ENCODE peak calls at places on chromosomes 4 and X, in four cellular contexts. R is tibial nerve, M is lower lobe of right lung, U is tibial artery. C is an unnamed sample.
A peak's percentile ranks its signal among the peaks of the same experiment; 100 is the strongest.

GRCh38 chr4:173217727-173218126 is 49.1 kb downstream of the GALNT7 start:
- DNase-seq in R (no peak), M (no peak), U (no peak), C (no peak)

GRCh38 chr4:53688186-53688790 is 97.0 kb upstream of the LNX1 start:
- DNase-seq in R (no peak), M (no peak), U (no peak), C (no peak)

GRCh38 chrX:129741880-129742758 is 3.3 kb downstream of the XPNPEP2 start:
- DNase-seq in R (no peak), M (no peak), U (no peak), C (no peak)

GRCh38 chr4:20960291-20960690 is 260.0 kb downstream of the PACRGL start:
- DNase-seq in R (no peak), M (no peak), U (no peak), C (no peak)

GRCh38 chr4:118173956-118174355 is 139.7 kb downstream of the NDST3 start:
- DNase-seq in R (no peak), M (no peak), U (no peak), C (no peak)

GRCh38 chr4:76752911-76753494 is 144.9 kb downstream of the SOWAHB start:
- DNase-seq in R (no peak), M (no peak), U (peak; percentile 72), C (no peak)

GRCh38 chrX:73577368-73577767 is 14.4 kb downstream of the CHIC1 start:
- DNase-seq in R (no peak), M (no peak), U (no peak), C (no peak)

GRCh38 chr4:112766422-112766821 is 129.5 kb downstream of the LARP7 start:
- DNase-seq in R (peak; percentile 63), M (no peak), U (no peak), C (no peak)

GRCh38 chr4:119682080-119682479 is 53.5 kb upstream of the PDE5A start:
- DNase-seq in R (no peak), M (no peak), U (no peak), C (no peak)

GRCh38 chr4:28774344-28774743 is 1913.7 kb downstream of the STIM2 start:
- DNase-seq in R (no peak), M (no peak), U (no peak), C (no peak)

GRCh38 chr4:165204462-165204830 is 2.9 kb upstream of the KLHL2 start:
- DNase-seq in R (no peak), M (no peak), U (no peak), C (no peak)

GRCh38 chr4:139465922-139466321 is 12.0 kb downstream of the RAB33B start:
- DNase-seq in R (no peak), M (no peak), U (no peak), C (no peak)

GRCh38 chr4:158459085-158459820 is 62.4 kb upstream of the RXFP1 start:
- DNase-seq in R (no peak), M (no peak), U (no peak), C (no peak)

GRCh38 chr4:55318135-55318534 is 27.9 kb upstream of the SRD5A3 start:
- DNase-seq in R (peak; percentile 17), M (no peak), U (no peak), C (no peak)

GRCh38 chrX:71128915-71129765 is 10.7 kb downstream of the MED12 start:
- DNase-seq in R (peak; percentile 68), M (peak; percentile 76), U (peak; percentile 73), C (peak; percentile 41)

GRCh38 chr4:41859106-41859505 is 76.1 kb upstream of the TMEM33 start:
- DNase-seq in R (no peak), M (no peak), U (no peak), C (no peak)

GRCh38 chr4:150579591-150580234 is 2.2 kb upstream of the MAB21L2 start:
- DNase-seq in R (no peak), M (no peak), U (peak; percentile 70), C (no peak)

GRCh38 chr4:125985856-125986255 is 671.1 kb downstream of the FAT4 start:
- DNase-seq in R (no peak), M (no peak), U (no peak), C (no peak)

GRCh38 chr4:26987191-26987590 is 126.5 kb downstream of the STIM2 start:
- DNase-seq in R (no peak), M (no peak), U (no peak), C (no peak)

GRCh38 chrX:105126201-105126600 is 94.3 kb downstream of the TEX13A start:
- DNase-seq in R (no peak), M (no peak), U (no peak), C (no peak)

GRCh38 chrX:72080150-72080549 is 51.6 kb downstream of the RTL5 start:
- DNase-seq in R (no peak), M (no peak), U (no peak), C (no peak)

DNA sequence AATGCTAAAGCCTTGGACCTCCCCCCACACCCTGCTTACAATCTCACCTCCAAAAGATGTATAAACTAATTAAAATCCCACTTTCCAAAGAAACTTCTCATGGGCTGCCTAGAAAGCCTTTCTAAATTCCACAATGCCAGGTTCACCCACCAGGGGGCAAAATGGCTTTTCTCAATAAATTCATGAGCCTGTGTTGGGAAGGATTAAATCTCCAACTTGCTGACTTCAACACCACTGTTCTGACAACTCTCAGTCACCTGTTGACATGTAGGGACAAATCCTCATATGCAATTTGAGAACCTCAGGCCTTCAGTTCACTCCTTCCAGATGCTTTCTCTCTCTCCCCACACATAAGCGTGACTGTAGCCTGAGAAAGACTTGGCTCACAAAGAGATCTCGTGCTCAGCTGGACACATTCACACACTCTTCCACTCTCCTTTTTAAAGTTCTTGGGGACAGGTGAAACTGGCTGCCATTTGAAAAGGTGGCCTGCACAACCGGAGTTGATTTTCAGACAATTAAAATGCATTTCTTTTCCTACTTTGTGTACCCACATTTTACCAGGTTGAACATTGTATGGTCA is 88.6 kb upstream of the PRPS2 start:
- DNase-seq in R (no peak), M (no peak), U (no peak), C (no peak)
- TF ChIP-seq CTCF in R (no peak), M (no peak), U (no peak), C (no peak)

DNA sequence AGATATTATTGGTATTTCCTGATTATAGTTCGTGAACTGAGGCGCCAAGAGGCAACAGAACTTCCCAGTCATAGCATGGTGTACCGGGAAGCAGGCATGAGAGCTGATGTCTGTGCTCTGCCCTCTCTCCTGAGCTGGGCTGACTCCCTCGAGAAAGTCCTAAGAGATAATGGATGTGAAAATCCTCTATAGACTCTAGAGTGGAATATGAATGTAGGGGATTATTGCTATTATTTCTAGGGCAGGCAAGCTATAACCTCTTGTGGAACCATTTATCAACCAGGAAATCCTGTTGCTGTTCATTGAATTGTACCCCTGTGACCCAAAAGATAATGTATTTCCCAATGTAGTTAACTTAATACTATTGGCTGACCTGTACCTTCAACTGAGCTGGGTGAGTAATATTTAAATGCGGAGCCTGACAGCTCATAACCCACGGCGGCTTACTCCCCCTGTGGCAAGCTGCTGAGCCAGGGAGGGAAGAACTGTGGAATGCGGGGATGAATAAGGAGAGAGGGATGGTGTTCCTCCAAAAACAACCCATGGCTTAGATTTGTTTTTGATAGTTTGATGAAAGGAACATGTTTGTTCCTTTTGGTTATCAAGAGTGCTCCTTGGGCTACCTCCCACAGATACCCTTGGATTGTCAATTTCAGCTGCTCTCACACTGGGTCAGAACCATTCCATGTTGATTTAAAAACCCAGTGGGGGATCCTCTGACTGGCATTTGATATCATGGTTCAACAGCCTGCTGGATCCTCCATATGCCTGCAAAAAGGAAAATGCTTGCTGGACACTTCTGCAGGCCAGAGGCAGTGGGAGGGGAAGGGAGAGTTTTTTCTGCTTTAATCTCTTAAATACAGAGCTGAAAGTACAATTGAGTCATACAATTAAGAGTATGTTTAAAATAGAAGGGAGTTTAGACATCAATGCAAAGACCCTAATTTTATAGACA is 339.0 kb upstream of the BOD1L1 start:
- DNase-seq in R (no peak), M (no peak), U (no peak), C (no peak)
- TF ChIP-seq CTCF in R (no peak), M (no peak), U (no peak), C (no peak)

DNA sequence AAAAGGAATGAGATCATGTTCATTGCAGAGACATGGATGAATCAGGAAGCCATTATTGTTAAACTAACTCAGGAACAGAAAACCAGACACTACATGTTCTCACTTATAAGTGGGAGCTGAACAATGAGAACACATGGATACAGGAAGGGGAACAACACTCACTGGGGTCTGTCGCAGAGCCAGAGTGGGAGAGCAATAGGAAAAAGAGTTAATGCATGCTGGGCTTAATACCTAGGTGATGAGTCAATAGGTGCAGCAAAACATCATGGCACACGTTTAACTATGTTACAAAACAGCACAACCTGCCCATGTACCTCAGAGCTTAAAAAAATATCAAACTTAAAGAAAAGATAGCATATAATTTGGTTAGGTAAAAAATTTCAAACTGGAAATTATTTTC is 281.4 kb downstream of the PABPC4L start:
- DNase-seq in R (no peak), M (no peak), U (no peak), C (no peak)
- TF ChIP-seq CTCF in R (no peak), M (no peak), U (no peak), C (no peak)

DNA sequence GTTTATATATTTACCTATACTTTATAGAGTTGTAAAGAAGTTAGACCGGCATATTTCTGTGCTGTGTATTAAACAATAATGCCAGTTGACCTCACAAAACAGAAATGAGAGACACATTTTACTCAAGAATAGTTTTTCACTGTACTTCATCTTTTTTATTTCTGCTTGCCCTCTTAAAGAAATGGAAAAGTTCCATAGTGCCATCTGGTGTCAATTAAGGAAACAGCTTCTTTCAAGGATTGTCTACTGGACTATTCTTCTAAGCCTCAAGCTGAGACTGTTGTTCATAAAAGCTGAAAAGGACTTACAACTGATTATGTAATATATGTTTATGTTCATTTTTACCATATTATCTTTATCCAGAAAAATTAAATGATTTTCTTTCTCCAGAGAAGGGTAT is 1523.8 kb downstream of the ARAP2 start:
- DNase-seq in R (no peak), M (no peak), U (no peak), C (no peak)
- TF ChIP-seq CTCF in R (peak; percentile 39), M (peak; percentile 38), U (no peak), C (peak; percentile 82)

DNA sequence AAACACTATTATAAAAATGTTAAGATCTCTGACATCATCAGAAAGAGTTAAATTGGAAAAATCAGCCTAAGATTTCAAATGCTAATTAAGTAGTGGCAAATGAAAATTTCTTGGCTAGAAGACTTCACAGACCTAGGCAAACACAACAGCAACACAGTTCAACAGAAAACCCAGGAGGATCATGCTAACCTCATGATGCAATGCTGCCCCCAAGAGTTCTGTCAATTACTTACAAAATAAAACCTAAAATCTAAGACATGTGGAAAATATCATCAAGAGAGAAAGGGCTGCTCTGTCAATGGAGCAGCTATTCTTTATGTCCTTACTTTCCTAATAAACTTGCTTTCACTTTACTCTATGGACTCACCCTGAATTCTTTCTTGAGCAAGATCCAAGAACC is 21.0 kb downstream of the S100G start:
- DNase-seq in R (peak; percentile 28), M (no peak), U (no peak), C (peak; percentile 11)
- TF ChIP-seq CTCF in R (peak; percentile 20), M (no peak), U (no peak), C (peak; percentile 32)

GRCh38 chr4:110005461-110006056 is 92.9 kb downstream of the EGF start:
- DNase-seq in R (peak; percentile 11), M (no peak), U (no peak), C (peak; percentile 22)
- TF ChIP-seq CTCF in R (peak; percentile 60), M (peak; percentile 67), U (peak; percentile 48), C (peak; percentile 82)

DNA sequence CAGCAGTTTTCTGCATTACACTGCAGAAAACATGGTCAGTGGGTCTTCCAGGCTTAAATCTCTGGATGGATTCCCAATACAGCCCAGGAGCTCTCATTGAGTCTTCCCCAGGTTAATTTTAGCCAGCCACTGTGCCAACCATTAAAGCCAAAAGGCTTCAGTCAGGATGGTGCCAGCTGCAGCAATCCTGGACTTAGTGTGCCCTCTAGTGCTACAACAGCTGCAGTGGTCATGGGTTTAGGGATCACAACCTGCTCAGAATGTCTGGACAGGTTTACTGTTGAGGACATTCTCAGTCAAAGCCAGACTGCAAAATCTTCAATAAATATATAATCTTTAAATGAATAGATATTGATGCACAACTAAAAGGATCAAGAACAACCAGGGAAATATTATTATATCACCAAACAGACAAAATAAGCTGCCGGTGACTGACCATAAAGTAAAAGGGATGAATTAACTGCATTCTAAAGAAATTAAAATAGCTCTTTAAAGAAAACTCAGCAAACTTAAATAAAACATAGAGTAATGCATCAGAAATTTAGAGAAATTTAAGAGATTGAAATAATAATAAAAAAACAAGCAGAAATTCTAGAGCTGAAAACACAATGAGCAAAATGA is 639.9 kb downstream of the SPOCK3 start:
- DNase-seq in R (no peak), M (no peak), U (no peak), C (no peak)
- TF ChIP-seq CTCF in R (no peak), M (no peak), U (peak; percentile 66), C (peak; percentile 68)